ENCODE peak calls at places on chromosomes 16 and 17, in seven cellular contexts. One of them, this sample, is unnamed.

GRCh38 chr17:35799942-35800341 is 4.5 kb upstream of the MMP28 start:
- DNase-seq in lung: peak
- DNase-seq in tibial artery: peak
- DNase-seq in GM23338: no peak
- DNase-seq in heart left ventricle: peak
- DNase-seq in ovary: peak
- DNase-seq in fibroblast of pulmonary artery: peak
- DNase-seq in this sample: peak

GRCh38 chr17:41621916-41622315 is 2.5 kb downstream of the KRT17 start:
- DNase-seq in fibroblast of pulmonary artery: no peak
- DNase-seq in ovary: no peak
- DNase-seq in GM23338: no peak
- DNase-seq in lung: no peak
- DNase-seq in heart left ventricle: no peak
- DNase-seq in tibial artery: no peak
- DNase-seq in this sample: no peak

GRCh38 chr17:51643702-51644490 is 383.6 kb downstream of the UTP18 start:
- DNase-seq in heart left ventricle: no peak
- DNase-seq in fibroblast of pulmonary artery: no peak
- DNase-seq in lung: no peak
- DNase-seq in tibial artery: no peak
- DNase-seq in GM23338: no peak
- DNase-seq in ovary: no peak
- DNase-seq in this sample: no peak

GRCh38 chr17:33145941-33146340 is 147.2 kb downstream of the ASIC2 start:
- DNase-seq in fibroblast of pulmonary artery: no peak
- DNase-seq in heart left ventricle: no peak
- DNase-seq in lung: no peak
- DNase-seq in ovary: no peak
- DNase-seq in tibial artery: no peak
- DNase-seq in GM23338: no peak
- DNase-seq in this sample: no peak

GRCh38 chr17:2780931-2781454 is 15.2 kb upstream of the RAP1GAP2 start:
- DNase-seq in fibroblast of pulmonary artery: no peak
- DNase-seq in lung: no peak
- DNase-seq in GM23338: no peak
- DNase-seq in heart left ventricle: no peak
- DNase-seq in tibial artery: no peak
- DNase-seq in ovary: no peak
- DNase-seq in this sample: no peak

GRCh38 chr17:30210901-30211300 is 24.6 kb downstream of the SLC6A4 start:
- DNase-seq in GM23338: no peak
- DNase-seq in fibroblast of pulmonary artery: no peak
- DNase-seq in tibial artery: no peak
- DNase-seq in ovary: no peak
- DNase-seq in lung: no peak
- DNase-seq in heart left ventricle: no peak
- DNase-seq in this sample: no peak

GRCh38 chr17:1267471-1267947 is 2.7 kb upstream of the BHLHA9 start:
- DNase-seq in tibial artery: peak
- DNase-seq in heart left ventricle: no peak
- DNase-seq in GM23338: peak
- DNase-seq in ovary: peak
- DNase-seq in lung: no peak
- DNase-seq in fibroblast of pulmonary artery: peak
- DNase-seq in this sample: peak

GRCh38 chr17:81500026-81500425 is 12.6 kb downstream of the ACTG1 start:
- DNase-seq in ovary: no peak
- DNase-seq in lung: no peak
- DNase-seq in heart left ventricle: no peak
- DNase-seq in GM23338: peak
- DNase-seq in fibroblast of pulmonary artery: peak
- DNase-seq in tibial artery: no peak
- DNase-seq in this sample: no peak

GRCh38 chr17:57375770-57376181 is 119.5 kb downstream of the MSI2 start:
- DNase-seq in ovary: no peak
- DNase-seq in heart left ventricle: no peak
- DNase-seq in lung: no peak
- DNase-seq in fibroblast of pulmonary artery: no peak
- DNase-seq in GM23338: no peak
- DNase-seq in tibial artery: no peak
- DNase-seq in this sample: no peak

GRCh38 chr17:49528966-49529365 is 33.9 kb downstream of the NGFR start:
- DNase-seq in tibial artery: peak
- DNase-seq in ovary: no peak
- DNase-seq in lung: no peak
- DNase-seq in heart left ventricle: no peak
- DNase-seq in fibroblast of pulmonary artery: no peak
- DNase-seq in GM23338: no peak
- DNase-seq in this sample: no peak

GRCh38 chr17:16005641-16006040 is 6.0 kb downstream of the TTC19 start:
- DNase-seq in tibial artery: no peak
- DNase-seq in heart left ventricle: no peak
- DNase-seq in GM23338: no peak
- DNase-seq in fibroblast of pulmonary artery: no peak
- DNase-seq in lung: no peak
- DNase-seq in ovary: no peak
- DNase-seq in this sample: no peak

GRCh38 chr16:81491522-81492188 is 47.0 kb downstream of the CMIP start:
- DNase-seq in lung: no peak
- DNase-seq in ovary: no peak
- DNase-seq in tibial artery: no peak
- DNase-seq in heart left ventricle: no peak
- DNase-seq in fibroblast of pulmonary artery: peak
- DNase-seq in GM23338: no peak
- DNase-seq in this sample: peak

GRCh38 chr17:72097144-72097543 is 23.7 kb upstream of the SOX9 start:
- DNase-seq in heart left ventricle: no peak
- DNase-seq in ovary: no peak
- DNase-seq in tibial artery: no peak
- DNase-seq in lung: no peak
- DNase-seq in fibroblast of pulmonary artery: no peak
- DNase-seq in GM23338: no peak
- DNase-seq in this sample: no peak

GRCh38 chr16:31470615-31471014 is 1.3 kb upstream of the TGFB1I1 start:
- DNase-seq in fibroblast of pulmonary artery: no peak
- DNase-seq in lung: no peak
- DNase-seq in ovary: no peak
- DNase-seq in GM23338: no peak
- DNase-seq in heart left ventricle: no peak
- DNase-seq in tibial artery: no peak
- DNase-seq in this sample: no peak

GRCh38 chr17:27091043-27091497 is 202.8 kb upstream of the WSB1 start:
- DNase-seq in lung: no peak
- DNase-seq in tibial artery: no peak
- DNase-seq in ovary: no peak
- DNase-seq in heart left ventricle: no peak
- DNase-seq in fibroblast of pulmonary artery: no peak
- DNase-seq in GM23338: no peak
- DNase-seq in this sample: no peak

GRCh38 chr16:24988593-24989338 is 26.4 kb downstream of the ARHGAP17 start:
- DNase-seq in lung: no peak
- DNase-seq in tibial artery: no peak
- DNase-seq in fibroblast of pulmonary artery: peak
- DNase-seq in ovary: no peak
- DNase-seq in heart left ventricle: no peak
- DNase-seq in GM23338: no peak
- DNase-seq in this sample: peak

GRCh38 chr17:19004601-19005441 is at the start of gene FAM83G:
- DNase-seq in ovary: peak
- DNase-seq in GM23338: peak
- DNase-seq in fibroblast of pulmonary artery: peak
- DNase-seq in heart left ventricle: peak
- DNase-seq in lung: peak
- DNase-seq in tibial artery: peak
- DNase-seq in this sample: peak

GRCh38 chr16:69932691-69933392 is 18.3 kb upstream of the CLEC18A start:
- DNase-seq in lung: no peak
- DNase-seq in tibial artery: peak
- DNase-seq in ovary: peak
- DNase-seq in GM23338: no peak
- DNase-seq in fibroblast of pulmonary artery: no peak
- DNase-seq in heart left ventricle: no peak
- DNase-seq in this sample: no peak

GRCh38 chr17:4220655-4221054 is 43.1 kb downstream of the ANKFY1 start:
- DNase-seq in ovary: no peak
- DNase-seq in heart left ventricle: no peak
- DNase-seq in fibroblast of pulmonary artery: peak
- DNase-seq in GM23338: no peak
- DNase-seq in lung: no peak
- DNase-seq in tibial artery: peak
- DNase-seq in this sample: peak

GRCh38 chr16:31085371-31085770 is 3.4 kb downstream of the PRSS53 start:
- DNase-seq in fibroblast of pulmonary artery: no peak
- DNase-seq in heart left ventricle: peak
- DNase-seq in ovary: no peak
- DNase-seq in lung: no peak
- DNase-seq in GM23338: no peak
- DNase-seq in tibial artery: no peak
- DNase-seq in this sample: no peak

GRCh38 chr16:50334106-50334975 is 34.4 kb downstream of the BRD7 start:
- DNase-seq in fibroblast of pulmonary artery: no peak
- DNase-seq in lung: no peak
- DNase-seq in heart left ventricle: no peak
- DNase-seq in tibial artery: no peak
- DNase-seq in ovary: no peak
- DNase-seq in GM23338: no peak
- DNase-seq in this sample: no peak

GRCh38 chr17:5877948-5878347 is 192.2 kb upstream of the WSCD1 start:
- DNase-seq in ovary: no peak
- DNase-seq in lung: no peak
- DNase-seq in tibial artery: peak
- DNase-seq in heart left ventricle: peak
- DNase-seq in GM23338: no peak
- DNase-seq in fibroblast of pulmonary artery: no peak
- DNase-seq in this sample: peak
- H3K4me3 ChIP-seq in ovary: no peak
- H3K4me3 ChIP-seq in lung: no peak
- H3K4me3 ChIP-seq in tibial artery: no peak
- H3K4me3 ChIP-seq in heart left ventricle: no peak
- H3K4me3 ChIP-seq in GM23338: no peak
- H3K4me3 ChIP-seq in fibroblast of pulmonary artery: no peak
- H3K4me3 ChIP-seq in this sample: no peak

DNA sequence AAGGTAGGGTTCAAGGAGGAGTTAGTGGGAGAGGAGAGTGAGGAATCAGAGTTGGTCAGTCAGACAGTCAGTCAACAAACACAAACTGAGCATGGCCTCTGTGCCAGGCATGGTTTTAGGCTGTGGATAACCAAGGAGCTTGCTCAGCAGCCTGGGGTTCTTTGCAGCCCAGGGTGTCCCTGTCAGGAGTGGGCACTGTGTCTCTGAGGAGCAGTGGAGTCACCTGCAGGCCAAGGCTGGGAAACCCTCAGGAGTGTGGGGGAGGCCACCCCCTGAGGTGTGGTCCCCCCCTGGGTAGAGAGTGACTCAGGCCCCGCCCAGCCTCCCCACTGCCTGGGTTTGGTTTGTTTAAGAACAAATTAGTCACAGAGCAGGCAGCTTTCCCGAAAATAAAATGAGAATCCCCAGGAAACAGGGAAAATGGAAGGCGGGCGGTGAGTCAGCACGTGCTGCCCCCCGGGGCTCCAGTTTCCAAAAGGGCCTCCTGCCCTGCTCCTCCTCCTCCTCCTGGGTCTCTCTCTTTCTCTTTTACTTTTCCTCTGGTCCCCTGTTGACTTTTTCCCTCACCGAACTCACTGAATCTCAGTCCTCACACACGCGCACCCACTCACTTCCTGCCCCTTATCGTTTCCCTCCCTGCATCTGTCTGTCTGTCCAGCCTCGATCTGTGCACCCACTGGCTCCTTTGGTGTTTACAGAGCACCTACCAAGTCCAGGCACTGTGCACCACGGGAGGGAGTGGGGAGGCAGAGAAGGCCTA is 44.3 kb downstream of the SOCS3 start:
- DNase-seq in tibial artery: peak
- DNase-seq in ovary: peak
- DNase-seq in fibroblast of pulmonary artery: peak
- DNase-seq in heart left ventricle: peak
- DNase-seq in lung: peak
- DNase-seq in GM23338: peak
- DNase-seq in this sample: peak
- TF ChIP-seq CTCF in tibial artery: no peak
- TF ChIP-seq CTCF in ovary: peak
- TF ChIP-seq CTCF in fibroblast of pulmonary artery: no peak
- TF ChIP-seq CTCF in heart left ventricle: no peak
- TF ChIP-seq CTCF in lung: no peak
- TF ChIP-seq CTCF in GM23338: peak
- TF ChIP-seq CTCF in this sample: no peak

GRCh38 chr17:45197555-45198334 is 23.9 kb upstream of the FMNL1 start:
- DNase-seq in fibroblast of pulmonary artery: peak
- DNase-seq in GM23338: peak
- DNase-seq in ovary: peak
- DNase-seq in lung: peak
- DNase-seq in tibial artery: peak
- DNase-seq in heart left ventricle: peak
- DNase-seq in this sample: peak
- H3K4me3 ChIP-seq in fibroblast of pulmonary artery: no peak
- H3K4me3 ChIP-seq in GM23338: peak
- H3K4me3 ChIP-seq in ovary: no peak
- H3K4me3 ChIP-seq in lung: no peak
- H3K4me3 ChIP-seq in tibial artery: no peak
- H3K4me3 ChIP-seq in heart left ventricle: no peak
- H3K4me3 ChIP-seq in this sample: no peak

GRCh38 chr16:17412221-17412620 is 58.5 kb downstream of the XYLT1 start:
- DNase-seq in fibroblast of pulmonary artery: peak
- DNase-seq in ovary: no peak
- DNase-seq in heart left ventricle: no peak
- DNase-seq in GM23338: peak
- DNase-seq in tibial artery: no peak
- DNase-seq in lung: no peak
- DNase-seq in this sample: peak

GRCh38 chr16:17408955-17409441 is 61.8 kb downstream of the XYLT1 start:
- DNase-seq in heart left ventricle: no peak
- DNase-seq in fibroblast of pulmonary artery: no peak
- DNase-seq in tibial artery: no peak
- DNase-seq in GM23338: no peak
- DNase-seq in ovary: no peak
- DNase-seq in lung: no peak
- DNase-seq in this sample: no peak

GRCh38 chr16:17411263-17411662 is 59.5 kb downstream of the XYLT1 start:
- DNase-seq in heart left ventricle: no peak
- DNase-seq in lung: no peak
- DNase-seq in ovary: no peak
- DNase-seq in GM23338: no peak
- DNase-seq in tibial artery: no peak
- DNase-seq in fibroblast of pulmonary artery: no peak
- DNase-seq in this sample: no peak

GRCh38 chr16:17408296-17408695 is 62.5 kb downstream of the XYLT1 start:
- DNase-seq in fibroblast of pulmonary artery: no peak
- DNase-seq in tibial artery: no peak
- DNase-seq in lung: no peak
- DNase-seq in GM23338: no peak
- DNase-seq in ovary: no peak
- DNase-seq in heart left ventricle: no peak
- DNase-seq in this sample: no peak

DNA sequence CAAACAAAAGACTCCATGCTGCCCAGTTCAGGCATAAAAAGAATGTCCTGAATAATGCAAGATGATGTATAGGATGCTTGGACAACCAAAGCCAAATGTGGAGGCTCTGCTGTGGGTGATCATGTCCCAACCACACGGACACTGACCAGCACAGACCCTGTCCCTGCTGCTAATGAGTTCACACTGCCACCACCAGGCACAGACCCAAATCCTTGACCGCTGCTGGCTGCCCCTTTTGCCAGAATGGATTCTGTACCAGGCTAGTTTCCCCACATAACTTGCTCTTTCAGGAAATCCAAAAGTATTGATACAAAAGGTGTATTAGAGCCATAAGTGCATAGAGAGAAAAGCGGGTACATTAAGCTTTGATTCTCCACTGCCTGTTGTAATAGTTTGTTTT is 60.9 kb downstream of the XYLT1 start:
- DNase-seq in heart left ventricle: no peak
- DNase-seq in ovary: no peak
- DNase-seq in fibroblast of pulmonary artery: no peak
- DNase-seq in GM23338: no peak
- DNase-seq in lung: no peak
- DNase-seq in tibial artery: no peak
- DNase-seq in this sample: no peak
- TF ChIP-seq CTCF in heart left ventricle: no peak
- TF ChIP-seq CTCF in ovary: no peak
- TF ChIP-seq CTCF in fibroblast of pulmonary artery: no peak
- TF ChIP-seq CTCF in GM23338: peak
- TF ChIP-seq CTCF in lung: no peak
- TF ChIP-seq CTCF in tibial artery: no peak
- TF ChIP-seq CTCF in this sample: no peak

This sample was measured in fibroblast of the aortic adventitia.